ENCODE peak calls at places on chromosomes 4 and X, in six cellular contexts. W is upper lobe of left lung, T is right atrium auricular region, J is A549, P is left lung, F is cardiac muscle cell. I is an unnamed sample.
A peak's percentile ranks its signal among the peaks of the same experiment; 100 is the strongest.

GRCh38 chrX:9394212-9394611 is 70.6 kb upstream of the TBL1X start:
- DNase-seq in F (no peak), W (no peak), T (no peak), J (no peak), P (no peak), I (no peak)

GRCh38 chr4:152936446-152937279 is 540 bp downstream of the FHDC1 start:
- DNase-seq in P (peak; percentile 36), F (peak; percentile 39), T (no peak), J (peak; percentile 22), W (peak; percentile 88), I (peak; percentile 4)

GRCh38 chr4:93186846-93187245 is 641.7 kb upstream of the ATOH1 start:
- DNase-seq in J (no peak), P (no peak), T (no peak), F (no peak), W (no peak), I (no peak)

GRCh38 chr4:88138561-88138960 is 19.9 kb downstream of the ABCG2 start:
- DNase-seq in J (no peak), W (no peak), T (no peak), F (no peak), P (no peak), I (no peak)

GRCh38 chrX:74300869-74301268 is 3.1 kb upstream of the ZCCHC13 start:
- DNase-seq in P (no peak), T (no peak), J (no peak), W (no peak), F (no peak), I (no peak)

GRCh38 chr4:156568041-156568440 is 403.6 kb downstream of the PDGFC start:
- DNase-seq in T (no peak), J (no peak), P (no peak), F (no peak), W (no peak), I (no peak)

GRCh38 chrX:134821370-134821769 is 163.1 kb upstream of the PLAC1 start:
- DNase-seq in T (no peak), F (no peak), J (no peak), W (no peak), P (no peak), I (no peak)

GRCh38 chr4:26787461-26788340 is 72.9 kb upstream of the STIM2 start:
- DNase-seq in J (peak; percentile 28), T (no peak), W (no peak), F (peak; percentile 7), P (no peak), I (peak; percentile 24)

DNA sequence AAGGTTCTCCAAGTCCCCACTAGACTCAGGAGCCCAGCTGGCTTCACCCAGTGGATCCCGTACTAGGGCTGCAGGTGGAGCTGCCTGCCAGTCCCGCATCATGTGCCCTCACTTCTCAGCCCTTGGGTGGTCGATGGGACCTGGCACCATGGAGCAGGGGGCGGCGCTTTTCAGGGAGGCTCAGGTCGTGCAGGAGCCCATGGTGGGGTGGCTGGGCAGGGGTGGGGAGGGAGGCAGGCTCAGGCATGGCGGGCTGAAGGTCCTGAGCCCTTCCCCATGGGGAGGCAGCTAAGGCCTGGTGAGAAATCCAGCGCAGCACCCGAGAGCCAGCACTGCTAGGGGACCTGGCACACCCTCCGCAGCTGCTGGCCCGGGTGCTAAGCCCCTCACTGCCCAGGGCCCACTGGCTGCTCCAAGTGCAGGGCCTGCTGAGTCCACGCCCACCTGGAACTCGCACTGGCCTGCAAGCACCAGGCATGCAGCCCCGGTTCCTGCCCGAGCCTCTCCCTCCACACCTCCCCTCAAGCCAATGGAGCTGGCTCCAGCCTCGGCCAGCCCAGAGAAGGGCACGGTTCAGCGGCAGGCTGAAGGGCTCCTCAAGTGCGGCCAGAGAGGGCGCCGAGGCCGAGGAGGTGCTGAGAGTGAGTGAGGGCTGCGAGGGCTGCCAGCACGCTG is 72.7 kb upstream of the SLIT2 start:
- DNase-seq in J (no peak), P (no peak), T (no peak), F (no peak), W (peak; percentile 52), I (no peak)
- H3K9me3 ChIP-seq in J (no peaks in the 10 kb centered on the region), P (no peaks in the 10 kb centered on the region), T (no peaks in the 10 kb centered on the region), F (no peaks in the 10 kb centered on the region), W (no peaks in the 10 kb centered on the region), I (no peaks in the 10 kb centered on the region)

GRCh38 chr4:158965208-158965607 is 137.7 kb upstream of the RAPGEF2 start:
- DNase-seq in T (no peak), P (no peak), W (no peak), F (no peak), J (no peak), I (no peak)

GRCh38 chr4:158968961-158969360 is 133.9 kb upstream of the RAPGEF2 start:
- DNase-seq in J (no peak), F (no peak), T (no peak), P (no peak), W (no peak), I (no peak)

DNA sequence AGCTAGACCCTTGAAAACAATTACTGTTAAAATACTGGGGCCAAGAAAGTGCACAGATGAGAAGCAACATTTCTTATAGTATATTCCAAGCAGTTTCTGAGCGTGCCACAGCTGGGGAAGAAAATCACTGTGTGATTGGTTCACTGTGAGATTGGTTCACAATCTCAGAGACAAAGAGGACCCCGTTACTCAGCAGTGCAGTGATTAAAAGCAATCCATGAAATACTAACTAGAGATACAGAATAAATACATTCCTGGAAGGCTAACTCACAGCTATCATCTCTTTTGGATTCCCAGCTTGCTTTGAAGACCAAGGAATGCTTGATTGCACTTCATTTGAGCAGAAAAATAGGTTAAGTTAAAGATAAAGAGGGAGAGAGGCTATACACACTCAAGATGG is 132.1 kb upstream of the RAPGEF2 start:
- DNase-seq in T (no peak), J (no peak), W (no peak), P (no peak), F (no peak), I (no peak)
- H3K27ac ChIP-seq in T (no peak overlapping the region), J (no peak overlapping the region), W (no peak overlapping the region), P (no peak overlapping the region), F (no peak overlapping the region), I (no peak overlapping the region)

GRCh38 chr4:10105920-10106319 is 10.7 kb downstream of the WDR1 start:
- DNase-seq in W (no peak), P (no peak), F (no peak), J (no peak), T (no peak), I (no peak)
- H3K4me1 ChIP-seq in W (peaks cover 72% of the 10 kb centered on the region), P (peaks cover 97% of the 10 kb centered on the region), F (peaks cover 84% of the 10 kb centered on the region), J (peaks cover 50% of the 10 kb centered on the region), T (no peaks in the 10 kb centered on the region), I (peaks cover 94% of the 10 kb centered on the region)

GRCh38 chr4:80840396-80840795 is 190.1 kb upstream of the BMP3 start:
- DNase-seq in T (no peak), F (no peak), J (no peak), W (no peak), P (no peak), I (no peak)

GRCh38 chr4:80846210-80846609 is 184.3 kb upstream of the BMP3 start:
- DNase-seq in J (no peak), F (no peak), P (no peak), W (no peak), T (no peak), I (no peak)

GRCh38 chr4:80839792-80840191 is 190.7 kb upstream of the BMP3 start:
- DNase-seq in T (no peak), P (no peak), W (no peak), F (no peak), J (no peak), I (no peak)

GRCh38 chr4:80841587-80842281 is 188.8 kb upstream of the BMP3 start:
- DNase-seq in T (no peak), F (no peak), P (no peak), J (no peak), W (no peak), I (no peak)
- H3K9me3 ChIP-seq in T (no peaks in the 10 kb centered on the region), F (no peaks in the 10 kb centered on the region), P (no peaks in the 10 kb centered on the region), J (no peaks in the 10 kb centered on the region), W (no peaks in the 10 kb centered on the region), I (no peaks in the 10 kb centered on the region)

GRCh38 chr4:168841682-168842019 is 168.4 kb downstream of the CBR4 start:
- DNase-seq in T (no peak), J (no peak), F (no peak), W (no peak), P (no peak), I (no peak)
- H3K27ac ChIP-seq in T (peak overlapping the region; percentile 97), J (peak overlapping the region; percentile 14), F (peak overlapping the region; percentile 1), W (peak overlapping the region; percentile 53), P (no peak overlapping the region), I (no peak overlapping the region)

DNA sequence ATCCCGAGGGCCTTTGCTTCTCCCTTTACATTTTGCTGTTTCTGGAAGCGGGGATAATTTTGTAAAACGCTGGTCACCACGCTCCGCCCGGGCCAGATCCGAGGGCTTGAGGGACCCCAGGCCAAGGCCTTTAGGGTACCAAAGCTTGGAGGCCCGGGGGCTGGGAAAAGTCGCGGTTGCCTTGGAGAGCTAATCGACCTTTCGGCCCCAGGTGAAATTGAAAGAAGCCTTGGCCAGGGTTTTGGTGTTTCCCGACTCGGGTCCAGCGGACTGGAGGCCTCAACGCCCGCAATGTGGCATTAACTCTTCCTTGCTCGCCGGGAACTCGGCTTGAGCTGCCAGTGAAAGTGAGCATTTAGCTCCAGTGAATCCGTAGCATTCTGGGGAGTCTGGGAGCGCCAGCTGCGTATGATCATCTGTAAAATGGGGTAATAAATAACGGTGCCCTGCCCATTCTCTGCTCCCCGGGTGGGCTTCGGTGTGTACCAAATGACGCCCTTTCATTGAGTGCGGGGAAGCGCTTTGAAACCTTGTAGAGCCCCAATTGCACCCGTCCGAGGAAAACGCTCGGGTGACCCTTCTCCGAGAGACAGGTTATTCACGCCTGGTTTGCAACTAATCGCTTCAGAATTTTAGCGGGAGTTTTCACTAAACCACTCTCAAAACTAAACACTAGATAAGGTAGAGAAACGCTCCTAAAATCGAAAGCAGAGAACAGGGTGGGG is 4.4 kb downstream of the NKX3-2 start:
- DNase-seq in J (no peak), T (no peak), W (no peak), F (no peak), P (no peak), I (no peak)
- H3K4me1 ChIP-seq in J (no peaks in the 10 kb centered on the region), T (no peaks in the 10 kb centered on the region), W (peaks cover 38% of the 10 kb centered on the region), F (peaks cover 3% of the 10 kb centered on the region), P (peaks cover 33% of the 10 kb centered on the region), I (peaks cover under 1% of the 10 kb centered on the region)